ENCODE peak calls at places on chromosomes 2 and 18, in six cellular contexts. M is HepG2, V is HCT116, U is H1, T is K562, B is GM12878. K is an unnamed sample.

GRCh38 chr2:43223412-43224040 is 2.9 kb downstream of the ZFP36L2 start:
- DNase-seq in V (no peak), M (no peak), U (no peak), B (no peak), T (no peak), K (peak; percentile 57)

GRCh38 chr2:106581755-106582430 is 94.7 kb downstream of the CD8B2 start:
- DNase-seq in M (peak; percentile 51), T (peak; percentile 13), U (peak; percentile 59), V (peak; percentile 45), B (no peak), K (peak; percentile 49)

GRCh38 chr2:40178971-40179370 is 272.9 kb downstream of the SLC8A1 start:
- DNase-seq in T (no peak), B (no peak), M (no peak), V (no peak), U (no peak), K (peak; percentile 52)

GRCh38 chr2:120656273-120656960 is 79.3 kb upstream of the GLI2 start:
- DNase-seq in U (no peak), B (no peak), T (no peak), M (no peak), V (no peak), K (no peak)

GRCh38 chr2:132729572-132729971 is 59.6 kb upstream of the LYPD1 start:
- DNase-seq in M (no peak), T (no peak), V (no peak), B (no peak), U (no peak), K (no peak)

GRCh38 chr18:46275370-46275769 is 171.2 kb downstream of the HAUS1 start:
- DNase-seq in V (no peak), B (no peak), T (no peak), M (no peak), U (no peak), K (no peak)

GRCh38 chr2:216474925-216475670 is 23.5 kb upstream of the RPL37A start:
- DNase-seq in M (no peak), U (no peak), V (no peak), B (no peak), T (no peak), K (no peak)

GRCh38 chr2:118834901-118835738 is 12.3 kb downstream of the EN1 start:
- DNase-seq in U (no peak), B (no peak), T (no peak), M (no peak), V (no peak), K (no peak)

GRCh38 chr2:72062336-72062735 is 85.3 kb downstream of the CYP26B1 start:
- DNase-seq in U (no peak), M (no peak), B (no peak), T (no peak), V (no peak), K (no peak)

GRCh38 chr2:136116111-136116812 is 1.7 kb downstream of the CXCR4 start:
- DNase-seq in V (no peak), U (peak; percentile 50), T (no peak), B (no peak), M (no peak), K (no peak)
- TF ChIP-seq CEBPB in V (no peak), U (no peak), T (no peak), B (no peak), M (no peak), K (no peak)

DNA sequence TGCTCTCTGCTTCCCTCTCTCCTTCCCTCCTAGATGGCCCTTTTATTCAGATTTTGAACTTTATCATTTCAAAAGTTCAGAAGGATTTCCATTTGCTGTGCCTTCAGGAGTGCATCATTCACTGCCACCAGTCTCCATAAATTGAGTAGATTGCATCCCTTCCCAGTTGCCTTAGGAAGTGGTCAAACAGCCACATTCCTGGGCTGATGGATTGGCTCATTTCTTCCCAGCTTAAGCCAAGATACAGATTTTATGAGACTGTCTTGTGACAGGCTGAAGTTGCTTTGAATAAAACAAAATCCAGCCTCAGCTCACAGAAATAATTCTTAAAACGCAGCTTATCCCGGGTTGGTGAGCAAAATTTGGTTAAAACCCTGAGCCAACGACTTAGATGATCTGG is 9.8 kb downstream of the NRP2 start:
- DNase-seq in V (no peak), T (no peak), M (no peak), U (peak; percentile 8), B (no peak), K (peak; percentile 57)
- TF ChIP-seq CTCF in V (no peak), T (no peak), M (no peak), U (no peak), B (no peak), K (no peak)

DNA sequence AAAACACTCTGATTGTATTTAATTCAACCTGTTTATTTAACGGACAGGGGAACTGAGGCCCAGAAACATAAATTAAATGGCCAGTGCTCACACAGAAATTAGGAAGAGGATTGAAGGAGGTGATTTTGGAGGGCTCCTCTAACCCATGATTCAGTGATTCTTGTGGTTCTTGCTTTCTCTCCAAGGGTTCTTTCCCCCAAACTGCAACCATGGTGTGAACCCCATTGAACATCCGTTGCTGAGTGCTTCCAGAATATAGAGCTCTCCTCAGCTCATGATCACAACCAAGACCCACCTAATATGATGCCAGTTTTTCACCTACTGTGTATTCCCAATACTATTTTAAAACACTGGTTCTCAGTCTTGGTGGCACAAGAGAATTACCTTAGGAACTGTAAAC is 41.4 kb downstream of the BMP10 start:
- DNase-seq in U (no peak), T (no peak), B (no peak), M (no peak), V (no peak), K (no peak)
- H3K27me3 ChIP-seq in U (no peaks in the 10 kb centered on the region), T (no peaks in the 10 kb centered on the region), B (peaks cover 6% of the 10 kb centered on the region), M (peaks cover 19% of the 10 kb centered on the region), V (no peaks in the 10 kb centered on the region), K (no peaks in the 10 kb centered on the region)

GRCh38 chr18:1104265-1104792 is 199.7 kb downstream of the ADCYAP1 start:
- DNase-seq in B (no peak), T (no peak), U (no peak), M (no peak), V (no peak), K (no peak)
- TF ChIP-seq CEBPB in B (no peak), T (no peak), U (no peak), M (no peak), V (no peak), K (no peak)

DNA sequence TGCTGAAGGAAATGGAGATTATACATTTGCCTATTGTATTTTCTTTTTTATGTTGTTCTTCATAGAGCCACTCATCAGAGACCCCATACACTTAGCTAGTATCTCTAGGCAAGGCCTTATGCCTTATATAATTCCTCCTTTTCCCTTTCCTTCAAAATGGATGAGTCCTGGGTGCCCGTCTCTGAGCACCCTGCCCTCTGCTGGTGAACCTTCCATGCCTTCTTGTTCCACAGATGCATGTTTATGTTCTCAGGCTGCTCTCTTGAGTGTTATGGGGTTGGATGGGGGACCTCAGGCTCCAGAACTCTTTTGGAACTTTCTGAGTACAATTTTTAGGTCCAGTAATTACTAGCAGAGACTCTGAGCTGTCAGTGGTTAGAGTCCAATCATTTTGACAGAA is 368.6 kb upstream of the SPRED2 start:
- DNase-seq in U (peak; percentile 54), M (no peak), T (no peak), V (peak; percentile 28), B (no peak), K (peak; percentile 23)
- TF ChIP-seq CTCF in U (peak; percentile 57), M (peak; percentile 30), T (peak; percentile 44), V (peak; percentile 51), B (peak; percentile 29), K (peak; percentile 45)

DNA sequence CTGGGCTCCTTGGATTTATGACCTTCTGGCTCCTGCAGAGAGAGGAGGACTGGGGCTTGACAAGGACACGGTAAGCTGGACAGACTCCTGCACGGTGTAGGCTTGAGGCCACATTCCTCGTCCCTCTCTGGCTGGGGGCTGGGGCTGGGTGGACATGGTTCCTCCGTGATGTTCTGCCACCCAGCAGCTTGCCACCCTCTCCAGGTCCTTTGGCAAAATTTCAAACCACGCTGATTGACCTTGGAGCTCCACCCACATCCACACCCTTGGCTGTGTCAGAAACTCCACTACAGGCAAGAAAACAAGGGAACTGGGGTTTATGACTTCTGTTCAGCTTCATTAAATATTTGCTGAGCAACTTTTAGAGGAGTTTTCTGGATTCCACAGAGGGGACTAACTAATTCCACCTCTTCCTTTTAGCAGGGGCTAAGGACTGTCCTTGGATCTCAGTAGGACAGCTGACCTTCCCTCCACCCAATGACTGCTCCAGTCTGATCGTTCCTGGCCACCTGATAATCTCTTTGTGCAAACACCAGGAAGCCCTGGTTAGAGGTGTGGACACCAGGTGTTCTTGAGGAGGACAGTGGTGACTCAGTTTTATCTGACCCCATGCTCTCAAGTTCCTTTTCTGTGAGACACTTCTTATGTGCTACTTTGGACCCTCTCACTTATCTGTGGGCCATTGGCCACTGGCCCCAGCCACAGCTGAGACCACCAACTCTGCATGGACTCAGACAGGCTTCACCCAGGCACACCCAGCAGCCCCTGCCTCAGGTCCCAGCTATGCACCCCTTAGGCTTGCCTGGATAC is 29.3 kb downstream of the GPR55 start:
- DNase-seq in B (no peak), V (no peak), M (no peak), U (no peak), T (no peak), K (no peak)
- H3K27me3 ChIP-seq in B (no peaks in the 10 kb centered on the region), V (peaks cover 10% of the 10 kb centered on the region), M (peaks cover 78% of the 10 kb centered on the region), U (peaks cover under 1% of the 10 kb centered on the region), T (peaks cover 48% of the 10 kb centered on the region), K (peaks cover 59% of the 10 kb centered on the region)

GRCh38 chr2:180291060-180291459 is 284.0 kb upstream of the CWC22 start:
- DNase-seq in B (no peak), M (no peak), T (no peak), V (peak; percentile 38), U (no peak), K (peak; percentile 60)

GRCh38 chr2:180291552-180292421 is 284.7 kb upstream of the CWC22 start:
- DNase-seq in V (peak; percentile 56), B (no peak), T (no peak), M (no peak), U (no peak), K (peak; percentile 77)

DNA sequence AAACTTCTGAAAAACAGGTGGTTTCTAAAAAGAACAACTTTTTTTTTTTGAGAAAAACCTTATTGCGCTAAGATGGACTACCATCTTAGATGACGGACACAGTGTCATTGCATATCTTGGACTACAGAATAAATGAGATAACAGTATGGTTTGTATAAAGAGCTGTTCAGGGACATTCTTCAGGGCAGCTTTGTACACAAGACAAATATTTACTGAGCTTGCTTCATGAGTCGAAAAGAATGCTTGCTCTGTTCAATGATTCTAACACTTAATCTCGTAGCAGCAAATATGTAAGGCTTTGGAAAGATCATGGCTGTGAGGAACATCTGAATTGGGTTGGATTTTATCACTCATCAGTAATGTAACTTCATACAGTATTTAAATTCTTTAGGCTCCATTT is 282.5 kb upstream of the CWC22 start:
- DNase-seq in T (no peak), V (no peak), B (no peak), U (no peak), M (peak; percentile 68), K (no peak)
- TF ChIP-seq CEBPB in T (no peak), V (no peak), B (no peak), U (no peak), M (peak; percentile 76), K (no peak)